ENCODE peak calls at places on chromosome 14, in eight cellular contexts. Z is endothelial cell, X is DND-41, L is right atrium auricular region, I is lung, K is HepG2, A is ovary, V is GM10248. D is an unnamed sample.

GRCh38 chr14:53306267-53306721 is 153.2 kb upstream of the DDHD1 start:
- DNase-seq in Z (peak; percentile 42), X (peak; percentile 64), L (no peak), I (peak; percentile 39), K (peak; percentile 19), A (peak; percentile 84), V (peak; percentile 38), D (peak; percentile 77)

GRCh38 chr14:55686713-55687112 is 106.7 kb downstream of the KTN1 start:
- DNase-seq in Z (no peak), X (no peak), L (no peak), I (no peak), K (no peak), A (no peak), V (no peak), D (no peak)

GRCh38 chr14:93543766-93544165 is 113.0 kb downstream of the UNC79 start:
- DNase-seq in Z (no peak), X (no peak), L (no peak), I (no peak), K (peak; percentile 10), A (no peak), V (no peak), D (peak; percentile 51)

GRCh38 chr14:68535404-68536024 is 257.4 kb downstream of the ZFP36L1 start:
- DNase-seq in Z (no peak), X (no peak), L (no peak), I (no peak), K (no peak), A (no peak), V (no peak), D (peak; percentile 61)

GRCh38 chr14:97010491-97011160 is 213.4 kb downstream of the VRK1 start:
- DNase-seq in Z (no peak), X (no peak), L (no peak), I (no peak), K (no peak), A (no peak), V (no peak), D (no peak)

GRCh38 chr14:93303659-93304058 is 29.2 kb downstream of the BTBD7 start:
- DNase-seq in Z (no peak), X (no peak), L (no peak), I (no peak), K (no peak), A (no peak), V (no peak), D (no peak)

GRCh38 chr14:85223667-85224066 is 306.3 kb upstream of the FLRT2 start:
- DNase-seq in Z (no peak), X (no peak), L (no peak), I (no peak), K (no peak), A (no peak), V (no peak), D (no peak)

GRCh38 chr14:92578511-92578910 is 64.9 kb downstream of the RIN3 start:
- DNase-seq in Z (no peak), X (no peak), L (no peak), I (no peak), K (no peak), A (no peak), V (no peak), D (peak; percentile 55)

GRCh38 chr14:31057701-31058364 is 31.7 kb upstream of the STRN3 start:
- DNase-seq in Z (no peak), X (no peak), L (no peak), I (no peak), K (no peak), A (no peak), V (no peak), D (no peak)

GRCh38 chr14:54686219-54686870 is 119.4 kb downstream of the SAMD4A start:
- DNase-seq in Z (no peak), X (no peak), L (peak; percentile 86), I (no peak), K (no peak), A (peak; percentile 58), V (no peak), D (peak; percentile 92)

GRCh38 chr14:103064978-103065377 is 7.6 kb upstream of the CDC42BPB start:
- DNase-seq in Z (no peak), X (no peak), L (no peak), I (no peak), K (no peak), A (no peak), V (no peak), D (no peak)

GRCh38 chr14:89509891-89510290 is 92.9 kb upstream of the FOXN3 start:
- DNase-seq in Z (no peak), X (no peak), L (no peak), I (no peak), K (no peak), A (no peak), V (no peak), D (peak; percentile 21)

GRCh38 chr14:69056389-69056788 is 77.3 kb upstream of the ACTN1 start:
- DNase-seq in Z (no peak), X (no peak), L (no peak), I (no peak), K (no peak), A (no peak), V (no peak), D (no peak)

GRCh38 chr14:31261859-31262739 is 54.5 kb upstream of the HECTD1 start:
- DNase-seq in Z (no peak), X (no peak), L (peak; percentile 82), I (peak; percentile 72), K (peak; percentile 100), A (peak; percentile 43), V (no peak), D (peak; percentile 85)

GRCh38 chr14:100885196-100886030 is 18.1 kb downstream of the RTL1 start:
- DNase-seq in Z (no peak), X (no peak), L (no peak), I (no peak), K (no peak), A (no peak), V (no peak), D (no peak)
- TF ChIP-seq CTCF in Z (no peak), X (no peak), L (no peak), I (no peak), K (no peak), A (no peak), V (no peak), D (no peak)

GRCh38 chr14:74508292-74508731 is 14.7 kb downstream of the ISCA2 start:
- DNase-seq in Z (peak; percentile 57), X (no peak), L (no peak), I (no peak), K (peak; percentile 54), A (no peak), V (no peak), D (no peak)
- TF ChIP-seq CTCF in Z (peak; percentile 20), X (peak; percentile 30), L (no peak), I (no peak), K (peak; percentile 66), A (no peak), V (peak; percentile 4), D (peak; percentile 39)

GRCh38 chr14:22393796-22394195 is 195.2 kb downstream of the DAD1 start:
- DNase-seq in Z (no peak), X (no peak), L (no peak), I (no peak), K (no peak), A (no peak), V (no peak), D (no peak)
- TF ChIP-seq CTCF in Z (no peak), X (no peak), L (no peak), I (no peak), K (no peak), A (no peak), V (no peak), D (no peak)

GRCh38 chr14:61106627-61107147 is 125.6 kb downstream of the SLC38A6 start:
- DNase-seq in Z (no peak), X (no peak), L (no peak), I (no peak), K (no peak), A (no peak), V (no peak), D (no peak)
- TF ChIP-seq CTCF in Z (no peak), X (peak; percentile 44), L (no peak), I (no peak), K (peak; percentile 48), A (no peak), V (no peak), D (peak; percentile 43)

D was measured in cardiac fibroblast.